ENCODE peak calls at places on chromosomes 2 and 18, in ten cellular contexts. M, A, R, S, C, K, I, E, W and P are unnamed samples.

GRCh38 chr2:38578832-38579231 is 23.9 kb downstream of the HNRNPLL start:
- DNase-seq in M (no peak), I (no peak), S (no peak), C (no peak), W (no peak), K (no peak), E (no peak), A (no peak), R (no peak), P (no peak)

GRCh38 chr2:46655551-46656436 is 176.4 kb downstream of the TMEM247 start:
- DNase-seq in M (no peak), E (no peak), K (no peak), W (no peak), A (peak), C (no peak), I (no peak), S (no peak), R (peak), P (peak)

GRCh38 chr18:12409466-12409865 is 1.7 kb downstream of the PRELID3A start:
- DNase-seq in S (no peak), A (no peak), M (no peak), W (no peak), I (no peak), R (no peak), C (no peak), E (no peak), K (no peak), P (no peak)

GRCh38 chr18:24546304-24546703 is 85.9 kb downstream of the HRH4 start:
- DNase-seq in A (no peak), K (no peak), S (no peak), M (no peak), R (peak), C (no peak), I (no peak), W (no peak), E (no peak), P (peak)

GRCh38 chr2:238523158-238524110 is 96.7 kb downstream of the ASB1 start:
- DNase-seq in S (no peak), A (peak), M (no peak), I (no peak), W (no peak), C (no peak), R (peak), E (no peak), K (no peak), P (peak)

GRCh38 chr2:14678754-14679153 is 46.2 kb downstream of the LRATD1 start:
- DNase-seq in A (no peak), W (no peak), M (no peak), S (no peak), I (no peak), K (no peak), R (peak), C (no peak), E (no peak), P (no peak)

GRCh38 chr2:191539068-191539467 is 138.9 kb upstream of the NABP1 start:
- DNase-seq in A (peak), I (peak), R (peak), S (peak), E (peak), C (peak), W (no peak), K (no peak), M (no peak), P (peak)

GRCh38 chr2:28454016-28454930 is 41.6 kb upstream of the PLB1 start:
- DNase-seq in W (no peak), A (no peak), R (peak), E (no peak), I (no peak), S (no peak), M (no peak), C (no peak), K (no peak), P (no peak)

GRCh38 chr2:20487392-20488135 is 40.7 kb downstream of the RHOB start:
- DNase-seq in R (no peak), W (no peak), C (no peak), K (no peak), S (no peak), I (no peak), A (no peak), E (no peak), M (no peak), P (no peak)

GRCh38 chr2:190849774-190850173 is 30.8 kb upstream of the GLS start:
- DNase-seq in S (no peak), K (no peak), C (no peak), I (no peak), A (no peak), W (peak), M (no peak), E (no peak), R (peak), P (peak)

GRCh38 chr2:212995920-212996319 is 155.5 kb downstream of the IKZF2 start:
- DNase-seq in C (no peak), E (no peak), A (no peak), R (peak), W (no peak), S (no peak), I (no peak), M (no peak), K (no peak), P (peak)

GRCh38 chr18:47944972-47945843 is 14.7 kb upstream of the SMAD2 start:
- DNase-seq in W (no peak), I (no peak), A (no peak), M (no peak), S (peak), C (peak), K (no peak), E (no peak), R (peak), P (peak)

GRCh38 chr2:153068915-153069314 is 350.5 kb downstream of the ARL6IP6 start:
- DNase-seq in M (no peak), E (no peak), S (no peak), K (no peak), C (no peak), W (no peak), R (no peak), I (no peak), A (no peak), P (no peak)

GRCh38 chr2:99571609-99572344 is 82.0 kb upstream of the REV1 start:
- DNase-seq in E (no peak), R (no peak), W (no peak), K (no peak), A (no peak), M (peak), C (no peak), I (peak), S (no peak), P (no peak)

GRCh38 chr18:25843791-25844190 is 246.6 kb downstream of the SS18 start:
- DNase-seq in I (no peak), W (no peak), E (no peak), C (no peak), K (no peak), S (no peak), M (no peak), A (no peak), R (no peak), P (no peak)

GRCh38 chr2:34012728-34013302 is 413.7 kb upstream of the FAM98A start:
- DNase-seq in R (peak), W (peak), M (peak), C (peak), E (peak), K (peak), S (peak), I (peak), A (peak), P (peak)

GRCh38 chr2:168430431-168430830 is 25.6 kb upstream of the CERS6 start:
- DNase-seq in R (no peak), W (no peak), M (no peak), S (no peak), C (no peak), K (no peak), A (no peak), I (no peak), E (no peak), P (no peak)

GRCh38 chr2:215360596-215360995 is 48.7 kb downstream of the ATIC start:
- DNase-seq in M (no peak), W (no peak), A (no peak), R (peak), E (no peak), K (no peak), S (no peak), C (no peak), I (no peak), P (peak)

GRCh38 chr2:145114726-145115125 is 594.8 kb upstream of the ZEB2 start:
- DNase-seq in I (no peak), K (no peak), A (no peak), E (no peak), M (no peak), S (no peak), R (peak), W (no peak), C (no peak), P (peak)

GRCh38 chr2:118242216-118242615 is 153.9 kb downstream of the INSIG2 start:
- DNase-seq in I (no peak), K (no peak), M (no peak), W (no peak), A (no peak), C (no peak), R (peak), S (peak), E (no peak), P (no peak)

GRCh38 chr2:53826587-53827397 is 33.0 kb downstream of the GPR75 start:
- DNase-seq in R (peak), S (no peak), C (no peak), M (no peak), A (no peak), E (no peak), I (no peak), K (no peak), W (no peak), P (peak)

GRCh38 chr2:12451726-12452125 is 265.0 kb upstream of the TRIB2 start:
- DNase-seq in E (no peak), K (no peak), M (no peak), I (no peak), S (peak), W (no peak), R (no peak), C (no peak), A (no peak), P (no peak)

GRCh38 chr18:48934400-48934707 is 16.4 kb downstream of the SMAD7 start:
- DNase-seq in E (no peak), S (peak), W (no peak), C (no peak), A (no peak), I (no peak), K (peak), M (no peak), R (no peak), P (no peak)

GRCh38 chr2:211408485-211408884 is 852.1 kb downstream of the CPS1 start:
- DNase-seq in K (no peak), I (no peak), M (no peak), C (peak), S (no peak), A (no peak), W (no peak), R (no peak), E (no peak), P (peak)

GRCh38 chr2:218343591-218343990 is 13.1 kb upstream of the CATIP start:
- DNase-seq in I (no peak), R (peak), E (no peak), C (no peak), W (no peak), A (no peak), K (no peak), M (no peak), S (no peak), P (peak)

GRCh38 chr2:31297751-31298150 is 63.8 kb downstream of the EHD3 start:
- DNase-seq in K (peak), R (peak), M (no peak), C (peak), S (no peak), W (no peak), I (no peak), A (no peak), E (no peak), P (no peak)

GRCh38 chr2:239829326-239829725 is 195.8 kb downstream of the NDUFA10 start:
- DNase-seq in S (no peak), M (no peak), R (no peak), A (no peak), E (no peak), W (no peak), C (no peak), K (no peak), I (no peak), P (no peak)

GRCh38 chr2:111629983-111630382 is 254.0 kb downstream of the ANAPC1 start:
- DNase-seq in M (no peak), A (no peak), E (no peak), C (no peak), W (no peak), S (no peak), I (no peak), K (no peak), R (no peak), P (no peak)

GRCh38 chr18:62982600-62983251 is 267.4 kb downstream of the PHLPP1 start:
- DNase-seq in W (peak), C (peak), I (peak), R (peak), E (peak), A (peak), M (peak), S (peak), K (peak), P (peak)

GRCh38 chr2:231810905-231811304 is 24.7 kb downstream of the COPS7B start:
- DNase-seq in S (no peak), E (no peak), C (no peak), M (no peak), K (no peak), R (peak), A (no peak), W (no peak), I (no peak), P (peak)

GRCh38 chr2:157480182-157480961 is 36.5 kb upstream of the CYTIP start:
- DNase-seq in W (peak), A (no peak), C (no peak), M (no peak), K (no peak), R (peak), I (no peak), E (peak), S (peak), P (peak)

GRCh38 chr18:41347057-41347456 is 608.0 kb upstream of the PIK3C3 start:
- DNase-seq in E (no peak), M (no peak), K (no peak), C (no peak), I (no peak), W (no peak), A (no peak), R (no peak), S (no peak), P (peak)

GRCh38 chr18:26549103-26549485 is 741 bp upstream of the KCTD1 start:
- DNase-seq in I (no peak), K (no peak), R (peak), C (no peak), S (peak), E (no peak), M (no peak), A (peak), W (no peak), P (peak)

GRCh38 chr2:152644197-152644873 is 72.9 kb downstream of the PRPF40A start:
- DNase-seq in A (no peak), W (no peak), E (no peak), S (no peak), C (no peak), K (no peak), R (no peak), M (no peak), I (no peak), P (no peak)